ENCODE peak calls at places on chromosomes 3 and 15, in four cellular contexts. One of them, this sample, is unnamed.

GRCh38 chr3:32176989-32177701 is 61.3 kb upstream of the CMTM8 start:
- ATAC-seq in pancreas: peak
- ATAC-seq in central memory CD8-positive, alpha-beta T cell: peak
- ATAC-seq in Right ventricle myocardium superior: peak
- ATAC-seq in this sample: peak

GRCh38 chr3:156764761-156765160 is 61.4 kb upstream of the LEKR1 start:
- ATAC-seq in pancreas: no peak
- ATAC-seq in central memory CD8-positive, alpha-beta T cell: no peak
- ATAC-seq in Right ventricle myocardium superior: no peak
- ATAC-seq in this sample: no peak

GRCh38 chr3:39376929-39377634 is 6.1 kb upstream of the SLC25A38 start:
- ATAC-seq in pancreas: no peak
- ATAC-seq in central memory CD8-positive, alpha-beta T cell: no peak
- ATAC-seq in Right ventricle myocardium superior: no peak
- ATAC-seq in this sample: no peak

GRCh38 chr15:74317820-74318375 is 49.5 kb downstream of the CYP11A1 start:
- ATAC-seq in pancreas: peak
- ATAC-seq in central memory CD8-positive, alpha-beta T cell: no peak
- ATAC-seq in Right ventricle myocardium superior: peak
- ATAC-seq in this sample: no peak

GRCh38 chr3:128965280-128965679 is 28.6 kb downstream of the CFAP92 start:
- ATAC-seq in pancreas: no peak
- ATAC-seq in central memory CD8-positive, alpha-beta T cell: no peak
- ATAC-seq in Right ventricle myocardium superior: no peak
- ATAC-seq in this sample: no peak

GRCh38 chr3:48069339-48069738 is 53.1 kb upstream of the MAP4 start:
- ATAC-seq in pancreas: no peak
- ATAC-seq in central memory CD8-positive, alpha-beta T cell: no peak
- ATAC-seq in Right ventricle myocardium superior: peak
- ATAC-seq in this sample: no peak

GRCh38 chr3:42290966-42291714 is 25.2 kb upstream of the CCK start:
- ATAC-seq in pancreas: no peak
- ATAC-seq in central memory CD8-positive, alpha-beta T cell: no peak
- ATAC-seq in Right ventricle myocardium superior: no peak
- ATAC-seq in this sample: peak

GRCh38 chr15:78955355-78955754 is 10.5 kb upstream of the CTSH start:
- ATAC-seq in pancreas: no peak
- ATAC-seq in central memory CD8-positive, alpha-beta T cell: no peak
- ATAC-seq in Right ventricle myocardium superior: no peak
- ATAC-seq in this sample: no peak

GRCh38 chr3:114380233-114380645 is 86.4 kb downstream of the TIGIT start:
- ATAC-seq in pancreas: peak
- ATAC-seq in central memory CD8-positive, alpha-beta T cell: no peak
- ATAC-seq in Right ventricle myocardium superior: peak
- ATAC-seq in this sample: no peak

GRCh38 chr3:160564205-160564922 is 1.0 kb downstream of the KPNA4 start:
- ATAC-seq in pancreas: no peak
- ATAC-seq in central memory CD8-positive, alpha-beta T cell: no peak
- ATAC-seq in Right ventricle myocardium superior: no peak
- ATAC-seq in this sample: no peak

GRCh38 chr3:171802601-171802956 is 7.7 kb downstream of the PLD1 start:
- ATAC-seq in pancreas: peak
- ATAC-seq in central memory CD8-positive, alpha-beta T cell: no peak
- ATAC-seq in Right ventricle myocardium superior: no peak
- ATAC-seq in this sample: no peak

GRCh38 chr15:50108446-50108845 is 10.6 kb downstream of the ATP8B4 start:
- ATAC-seq in pancreas: no peak
- ATAC-seq in central memory CD8-positive, alpha-beta T cell: no peak
- ATAC-seq in Right ventricle myocardium superior: no peak
- ATAC-seq in this sample: no peak

GRCh38 chr3:50623840-50624474 is 7.0 kb downstream of the MAPKAPK3 start:
- ATAC-seq in pancreas: peak
- ATAC-seq in central memory CD8-positive, alpha-beta T cell: peak
- ATAC-seq in Right ventricle myocardium superior: no peak
- ATAC-seq in this sample: peak

GRCh38 chr3:53146319-53146868 is 14.6 kb upstream of the PRKCD start:
- ATAC-seq in pancreas: no peak
- ATAC-seq in central memory CD8-positive, alpha-beta T cell: no peak
- ATAC-seq in Right ventricle myocardium superior: no peak
- ATAC-seq in this sample: no peak

GRCh38 chr3:120683213-120683612 is 1.2 kb upstream of the HGD start:
- ATAC-seq in pancreas: peak
- ATAC-seq in central memory CD8-positive, alpha-beta T cell: no peak
- ATAC-seq in Right ventricle myocardium superior: peak
- ATAC-seq in this sample: no peak

GRCh38 chr3:72010044-72010443 is 225.1 kb upstream of the PROK2 start:
- ATAC-seq in pancreas: peak
- ATAC-seq in central memory CD8-positive, alpha-beta T cell: no peak
- ATAC-seq in Right ventricle myocardium superior: peak
- ATAC-seq in this sample: peak

GRCh38 chr3:72295974-72296450 is 511.1 kb upstream of the PROK2 start:
- ATAC-seq in pancreas: no peak
- ATAC-seq in central memory CD8-positive, alpha-beta T cell: no peak
- ATAC-seq in Right ventricle myocardium superior: no peak
- ATAC-seq in this sample: no peak

GRCh38 chr3:45381168-45381852 is 7.1 kb upstream of the LARS2 start:
- ATAC-seq in pancreas: no peak
- ATAC-seq in central memory CD8-positive, alpha-beta T cell: no peak
- ATAC-seq in Right ventricle myocardium superior: no peak
- ATAC-seq in this sample: no peak

GRCh38 chr3:15778332-15778858 is 19.4 kb downstream of the ANKRD28 start:
- ATAC-seq in pancreas: peak
- ATAC-seq in central memory CD8-positive, alpha-beta T cell: no peak
- ATAC-seq in Right ventricle myocardium superior: no peak
- ATAC-seq in this sample: no peak

GRCh38 chr3:20561166-20561565 is 375.2 kb upstream of the SGO1 start:
- ATAC-seq in pancreas: no peak
- ATAC-seq in central memory CD8-positive, alpha-beta T cell: no peak
- ATAC-seq in Right ventricle myocardium superior: no peak
- ATAC-seq in this sample: no peak

GRCh38 chr3:159322322-159322939 is 520.6 kb downstream of the MFSD1 start:
- ATAC-seq in pancreas: no peak
- ATAC-seq in central memory CD8-positive, alpha-beta T cell: no peak
- ATAC-seq in Right ventricle myocardium superior: no peak
- ATAC-seq in this sample: no peak

This sample was measured in activated T-helper 17 cell treated with anti-CD3 and anti-CD28 coated beads, Interleukin-2, amount 50 U/mL, for 72 hours.